ENCODE peak calls at places on chromosomes 7 and 10, in six cellular contexts. K is GM12878, G is HCT116, N is HEK293T, B is H1, V is K562. U is an unnamed sample.
A peak's percentile ranks its signal among the peaks of the same experiment; 100 is the strongest.

GRCh38 chr7:101947899-101948298 is 130.5 kb downstream of the CUX1 start:
- DNase-seq in K (no peak), G (no peak), B (no peak), V (peak; percentile 43), N (peak; percentile 34), U (no peak)

GRCh38 chr7:106715730-106716129 is 54.8 kb upstream of the CCDC71L start:
- DNase-seq in V (no peak), B (no peak), K (no peak), N (no peak), G (no peak), U (no peak)

GRCh38 chr7:156064921-156065386 is 252.7 kb upstream of the SHH start:
- DNase-seq in V (no peak), B (no peak), N (no peak), G (no peak), K (no peak), U (no peak)

GRCh38 chr7:132455306-132455705 is 121.0 kb downstream of the PLXNA4 start:
- DNase-seq in B (no peak), G (no peak), K (no peak), N (no peak), V (no peak), U (no peak)

GRCh38 chr7:151389096-151389767 is 20.6 kb downstream of the WDR86 start:
- DNase-seq in K (no peak), G (no peak), N (no peak), B (no peak), V (no peak), U (no peak)

GRCh38 chr7:141685285-141686035 is 16.5 kb downstream of the DENND11 start:
- DNase-seq in V (no peak), G (no peak), K (no peak), B (no peak), N (no peak), U (no peak)

GRCh38 chr10:92087750-92088395 is 164.3 kb downstream of the BTAF1 start:
- DNase-seq in G (peak; percentile 78), N (peak; percentile 81), B (peak; percentile 74), V (peak; percentile 44), K (peak; percentile 64), U (peak; percentile 75)

GRCh38 chr10:119301397-119301796 is 94.0 kb downstream of the GRK5 start:
- DNase-seq in N (no peak), B (no peak), V (no peak), K (no peak), G (no peak), U (no peak)

GRCh38 chr10:89202033-89202425 is 5.1 kb downstream of the CH25H start:
- DNase-seq in G (no peak), N (no peak), K (no peak), B (no peak), V (no peak), U (no peak)

GRCh38 chr10:124568339-124568738 is 106.7 kb downstream of the LHPP start:
- DNase-seq in K (no peak), G (no peak), N (no peak), V (no peak), B (no peak), U (no peak)

GRCh38 chr10:110279062-110279986 is 25.4 kb downstream of the SMNDC1 start:
- DNase-seq in G (peak; percentile 54), V (peak; percentile 12), K (peak; percentile 28), N (peak; percentile 64), B (no peak), U (peak; percentile 20)

GRCh38 chr10:67668448-67668847 is 27.5 kb downstream of the CTNNA3 start:
- DNase-seq in B (no peak), K (no peak), V (no peak), N (no peak), G (no peak), U (no peak)

GRCh38 chr7:142111509-142111908 is at the start of gene MGAM2:
- DNase-seq in V (no peak), N (no peak), G (no peak), K (no peak), B (no peak), U (no peak)

GRCh38 chr7:128361463-128362441 is at the start of gene PRRT4:
- DNase-seq in B (peak; percentile 73), G (no peak), V (peak; percentile 77), N (peak; percentile 72), K (no peak), U (peak; percentile 38)

GRCh38 chr7:91912500-91912899 is 28.2 kb upstream of the AKAP9 start:
- DNase-seq in N (no peak), K (no peak), V (no peak), G (no peak), B (no peak), U (no peak)

GRCh38 chr10:72948762-72949161 is 5.8 kb downstream of the PLA2G12B start:
- DNase-seq in K (no peak), G (no peak), N (no peak), V (no peak), B (no peak), U (no peak)

GRCh38 chr7:99011706-99012404 is 132.1 kb downstream of the SMURF1 start:
- DNase-seq in B (no peak), V (no peak), K (no peak), N (no peak), G (no peak), U (no peak)

GRCh38 chr7:139853576-139854511 is 24.8 kb downstream of the TBXAS1 start:
- DNase-seq in V (no peak), B (peak; percentile 22), K (no peak), N (no peak), G (no peak), U (no peak)

GRCh38 chr7:5348134-5349004 is 65.6 kb downstream of the SLC29A4 start:
- DNase-seq in B (no peak), K (no peak), V (no peak), G (no peak), N (no peak), U (peak; percentile 55)

GRCh38 chr7:5343893-5344292 is 61.1 kb downstream of the SLC29A4 start:
- DNase-seq in G (no peak), B (no peak), N (no peak), K (no peak), V (no peak), U (no peak)

GRCh38 chr7:5345171-5345570 is 62.4 kb downstream of the SLC29A4 start:
- DNase-seq in V (no peak), N (no peak), B (no peak), K (no peak), G (no peak), U (no peak)

GRCh38 chr7:5344342-5344741 is 61.6 kb downstream of the SLC29A4 start:
- DNase-seq in K (no peak), V (no peak), B (no peak), N (no peak), G (no peak), U (no peak)

DNA sequence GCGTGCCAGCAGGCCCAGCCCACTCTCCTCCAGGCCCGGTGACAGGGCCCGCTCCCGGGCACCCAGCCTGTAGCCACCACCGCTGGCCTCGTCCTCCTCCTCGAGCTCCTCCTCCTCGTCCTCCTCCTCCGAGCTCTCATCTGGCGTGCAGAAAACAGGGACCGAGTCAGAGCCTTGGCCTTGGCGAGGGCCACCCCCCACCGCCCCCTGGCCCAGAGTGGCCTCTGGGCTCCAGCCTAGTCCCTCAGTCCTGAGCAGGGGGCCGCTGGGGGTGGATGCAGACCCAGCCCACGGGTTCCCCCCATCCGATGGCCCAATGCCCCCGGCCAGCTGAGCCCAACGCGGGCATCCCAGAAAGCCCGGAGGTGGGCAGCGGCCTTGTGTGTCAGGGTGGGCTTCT is 62.9 kb downstream of the SLC29A4 start:
- DNase-seq in N (no peak), B (no peak), K (no peak), G (no peak), V (no peak), U (no peak)
- TF ChIP-seq SP1 in N (no peak), B (no peak), K (no peak), G (no peak), V (no peak), U (no peak)

GRCh38 chr10:14625210-14625621 is 149.5 kb downstream of the FAM107B start:
- DNase-seq in G (no peak), V (no peak), K (no peak), B (no peak), N (no peak), U (no peak)
- TF ChIP-seq SP1 in G (no peak), V (no peak), K (no peak), B (no peak), N (no peak), U (no peak)

DNA sequence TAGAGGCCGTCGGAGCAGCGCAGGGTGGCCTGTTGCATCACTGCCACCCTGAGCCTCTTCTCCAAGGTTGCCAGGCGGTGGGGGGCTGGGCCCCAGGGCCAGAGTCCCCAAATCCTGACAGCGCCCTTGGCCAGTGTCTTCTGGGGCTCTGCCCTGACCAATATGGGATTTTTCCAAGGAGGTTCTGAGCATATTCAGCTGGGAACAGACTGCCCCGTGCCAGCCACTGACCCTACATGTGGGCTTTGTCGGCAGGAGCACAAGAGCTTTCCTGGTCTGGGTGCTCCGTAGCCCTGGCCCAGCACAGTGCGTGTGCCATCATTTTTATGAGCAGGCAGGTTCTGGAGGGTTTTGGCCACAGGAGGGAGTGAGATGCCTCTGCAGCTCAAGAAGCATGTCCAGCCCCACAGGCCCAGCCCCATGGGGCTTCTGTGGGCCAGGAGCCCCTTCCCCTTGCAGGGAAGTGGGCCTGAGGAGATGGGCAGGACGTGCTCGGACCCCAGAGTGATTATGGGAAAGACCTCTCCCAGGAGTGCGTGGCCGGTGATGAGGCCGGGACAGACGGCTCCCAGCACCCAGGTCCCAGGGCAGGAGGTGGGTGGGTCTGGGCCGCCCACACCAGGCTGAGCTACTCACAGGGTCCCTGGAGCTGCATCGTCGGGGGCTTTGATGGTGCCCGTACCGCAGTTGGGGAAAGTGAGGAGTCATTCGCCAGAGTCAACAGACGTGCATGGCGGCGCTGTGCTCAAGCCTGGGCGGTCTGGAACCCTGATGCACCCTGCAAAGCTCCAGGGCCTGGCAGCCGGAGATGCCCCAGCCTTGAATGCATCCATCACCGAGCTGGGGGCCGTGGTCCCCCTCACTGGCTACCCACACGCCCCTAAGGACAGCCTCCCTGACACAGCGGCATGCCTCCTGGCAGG is 66.6 kb downstream of the PWWP2B start:
- DNase-seq in V (no peak), G (no peak), N (no peak), K (no peak), B (no peak), U (no peak)
- TF ChIP-seq SP1 in V (no peak), G (no peak), N (no peak), K (no peak), B (no peak), U (no peak)

GRCh38 chr10:132304756-132305509 is 2.8 kb downstream of the STK32C start:
- DNase-seq in B (no peak), N (no peak), V (no peak), K (no peak), G (no peak), U (no peak)

GRCh38 chr10:132305654-132306340 is 2.0 kb downstream of the STK32C start:
- DNase-seq in B (no peak), G (no peak), N (no peak), K (no peak), V (no peak), U (no peak)

GRCh38 chr10:132306951-132307751 is 599 bp downstream of the STK32C start:
- DNase-seq in K (no peak), G (no peak), N (no peak), V (no peak), B (no peak), U (peak; percentile 49)

GRCh38 chr10:132307823-132308587 is at the start of gene STK32C:
- DNase-seq in K (no peak), B (peak; percentile 86), N (peak; percentile 100), V (peak; percentile 98), G (peak; percentile 54), U (peak; percentile 86)

DNA sequence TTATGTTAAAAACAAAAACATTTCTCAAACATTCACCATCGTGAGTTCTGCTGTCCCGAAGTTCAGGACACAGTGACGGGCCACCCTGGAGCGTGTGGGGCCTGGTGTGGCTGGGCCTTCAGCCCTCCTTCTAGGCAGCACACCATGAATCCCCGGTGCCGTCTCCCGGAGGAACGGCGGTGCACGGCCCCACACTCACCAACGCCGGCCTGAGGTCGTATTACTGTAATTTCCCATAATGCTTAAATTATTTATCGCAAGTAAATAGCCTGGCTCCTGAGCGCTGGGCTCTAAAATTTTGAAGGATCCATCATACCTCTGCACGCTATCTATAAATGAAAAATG is 1.4 kb downstream of the STK32C start:
- DNase-seq in B (no peak), G (no peak), N (no peak), V (no peak), K (no peak), U (no peak)
- TF ChIP-seq SP1 in B (no peak), G (no peak), N (no peak), V (no peak), K (no peak), U (no peak)